ENCODE peak calls at places on chromosomes 13 and 19, in six cellular contexts. E is activated CD4-positive, alpha-beta T cell treated with anti-CD3 and anti-CD28 coated beads for 48 hours; S is fibroblast of the aortic adventitia; O is AG09319; Q is mucosa of gallbladder; C is ACHN. K is an unnamed sample.

GRCh38 chr13:76667551-76667950 is 218.7 kb downstream of the KCTD12 start:
- DNase-seq in E (no peak), S (peak), O (peak), Q (no peak), C (peak), K (no peak)

GRCh38 chr13:90232291-90232690 is 1115.2 kb upstream of the MIR17HG start:
- DNase-seq in E (no peak), S (no peak), O (no peak), Q (no peak), C (no peak), K (no peak)

GRCh38 chr13:51532736-51533197 is 51.5 kb upstream of the WDFY2 start:
- DNase-seq in E (no peak), S (no peak), O (no peak), Q (no peak), C (no peak), K (no peak)

GRCh38 chr19:53131732-53132131 is 978 bp downstream of the ZNF415 start:
- DNase-seq in E (no peak), S (no peak), O (no peak), Q (no peak), C (no peak), K (no peak)

GRCh38 chr13:41995946-41996345 is 35.0 kb upstream of the VWA8 start:
- DNase-seq in E (peak), S (peak), O (no peak), Q (no peak), C (no peak), K (no peak)

GRCh38 chr19:49271080-49271753 is 53.8 kb downstream of the SLC6A16 start:
- DNase-seq in E (no peak), S (no peak), O (no peak), Q (no peak), C (no peak), K (no peak)

GRCh38 chr19:873084-874019 is 13.9 kb downstream of the CFD start:
- DNase-seq in E (peak), S (no peak), O (peak), Q (no peak), C (peak), K (peak)

GRCh38 chr13:21670883-21671792 is at the start of gene FGF9:
- DNase-seq in E (peak), S (peak), O (peak), Q (peak), C (peak), K (peak)

GRCh38 chr13:48403151-48403631 is 9.7 kb downstream of the LPAR6 start:
- DNase-seq in E (peak), S (peak), O (no peak), Q (no peak), C (no peak), K (no peak)

GRCh38 chr13:45778897-45779296 is 72.7 kb downstream of the SIAH3 start:
- DNase-seq in E (no peak), S (no peak), O (no peak), Q (no peak), C (no peak), K (no peak)

GRCh38 chr19:43467730-43468129 is 2.3 kb upstream of the LYPD3 start:
- DNase-seq in E (no peak), S (peak), O (no peak), Q (no peak), C (no peak), K (no peak)

GRCh38 chr13:42101821-42102580 is 53.6 kb downstream of the DGKH start:
- DNase-seq in E (no peak), S (no peak), O (no peak), Q (no peak), C (no peak), K (no peak)

GRCh38 chr19:35754365-35755139 is 2.3 kb downstream of the HSPB6 start:
- DNase-seq in E (no peak), S (peak), O (no peak), Q (no peak), C (no peak), K (no peak)

GRCh38 chr19:33530261-33530660 is 8.7 kb upstream of the PEPD start:
- DNase-seq in E (no peak), S (no peak), O (no peak), Q (no peak), C (no peak), K (no peak)

GRCh38 chr13:75749407-75749806 is 113.3 kb downstream of the LMO7 start:
- DNase-seq in E (no peak), S (peak), O (no peak), Q (no peak), C (no peak), K (no peak)